ENCODE peak calls at places on chromosomes 11 and 22, in four cellular contexts. B is tibial nerve, H is RWPE2, J is right atrium auricular region. F is an unnamed sample.

GRCh38 chr22:18057568-18058209 is 20.1 kb upstream of the PEX26 start:
- DNase-seq in B (peak; percentile 60), H (peak; percentile 83), J (peak; percentile 95), F (no peak)

GRCh38 chr22:17481424-17481823 is 81.9 kb upstream of the SLC25A18 start:
- DNase-seq in B (no peak), H (no peak), J (no peak), F (peak; percentile 13)

GRCh38 chr11:64121637-64122410 is 44.1 kb downstream of the MACROD1 start:
- DNase-seq in B (no peak), H (no peak), J (no peak), F (peak; percentile 64)

GRCh38 chr11:64472593-64473455 is 113.9 kb downstream of the RPS6KA4 start:
- DNase-seq in B (no peak), H (no peak), J (no peak), F (no peak)

GRCh38 chr11:110856993-110857812 is 145.0 kb upstream of the ARHGAP20 start:
- DNase-seq in B (no peak), H (no peak), J (no peak), F (no peak)

GRCh38 chr11:127564803-127565202 is 564.2 kb upstream of the KIRREL3 start:
- DNase-seq in B (no peak), H (no peak), J (no peak), F (peak; percentile 45)

GRCh38 chr22:32574397-32574796 is 99.8 kb downstream of the FBXO7 start:
- DNase-seq in B (no peak), H (no peak), J (no peak), F (no peak)

GRCh38 chr22:37403267-37403960 is 23.9 kb downstream of the ELFN2 start:
- DNase-seq in B (no peak), H (no peak), J (no peak), F (peak; percentile 64)

GRCh38 chr11:288328-289144 is at the start of gene PGGHG:
- DNase-seq in B (peak; percentile 43), H (peak; percentile 62), J (no peak), F (peak; percentile 79)

GRCh38 chr11:7278314-7278917 is 26.7 kb downstream of the SYT9 start:
- DNase-seq in B (no peak), H (no peak), J (no peak), F (peak; percentile 73)

GRCh38 chr22:19756288-19757128 is 4.1 kb upstream of the TBX1 start:
- DNase-seq in B (no peak), H (no peak), J (no peak), F (peak; percentile 84)

GRCh38 chr11:29707924-29708323 is 308.9 kb downstream of the KCNA4 start:
- DNase-seq in B (no peak), H (no peak), J (no peak), F (no peak)

GRCh38 chr11:33034983-33035382 is 4.4 kb upstream of the TCP11L1 start:
- DNase-seq in B (no peak), H (no peak), J (no peak), F (no peak)

GRCh38 chr22:29369460-29369859 is 18.9 kb downstream of the AP1B1 start:
- DNase-seq in B (peak; percentile 67), H (no peak), J (peak; percentile 89), F (peak; percentile 87)

GRCh38 chr11:20839231-20839630 is 169.8 kb downstream of the NELL1 start:
- DNase-seq in B (no peak), H (no peak), J (no peak), F (no peak)

GRCh38 chr11:123567466-123567865 is 87.0 kb downstream of the SCN3B start:
- DNase-seq in B (no peak), H (peak; percentile 4), J (no peak), F (no peak)

GRCh38 chr11:128238521-128239222 is 348.7 kb downstream of the ETS1 start:
- DNase-seq in B (no peak), H (no peak), J (no peak), F (no peak)

GRCh38 chr11:107696140-107696539 is 15.7 kb downstream of the SLN start:
- DNase-seq in B (no peak), H (no peak), J (no peak), F (no peak)

GRCh38 chr11:9362393-9362863 is 22.0 kb upstream of the IPO7 start:
- DNase-seq in B (no peak), H (no peak), J (no peak), F (peak; percentile 71)

DNA sequence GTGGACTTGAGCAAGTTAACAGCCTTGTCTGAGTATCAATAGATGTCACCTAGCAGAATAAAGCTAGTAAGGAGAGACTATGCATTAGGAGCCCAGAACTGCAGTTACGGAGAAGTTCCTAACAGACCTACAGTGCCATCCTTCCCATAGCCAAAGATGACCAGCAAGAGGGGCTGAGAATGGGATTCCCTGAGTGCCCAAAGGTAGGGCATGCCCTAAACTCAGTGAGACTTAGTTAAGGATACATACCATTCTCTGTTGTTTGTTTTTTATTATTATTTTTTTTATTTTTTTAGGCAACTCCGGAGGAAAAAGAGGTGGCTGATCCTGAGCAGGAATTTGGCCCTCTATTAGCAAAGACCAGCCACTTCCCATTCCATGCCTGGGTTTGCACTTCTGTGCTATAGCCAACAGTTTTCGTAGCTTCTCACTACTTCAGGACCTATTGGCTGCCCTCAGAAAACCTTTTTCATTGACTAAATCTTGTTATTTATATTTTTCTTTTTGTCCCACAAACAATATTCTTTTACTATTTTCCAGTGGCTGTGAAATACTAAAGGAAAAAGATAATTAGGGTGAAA is 33.3 kb upstream of the CCDC34 start:
- DNase-seq in B (no peak), H (no peak), J (no peak), F (no peak)
- H3K4me1 ChIP-seq in B (peaks cover 57% of the 10 kb centered on the region), H (peaks cover 30% of the 10 kb centered on the region), J (peaks cover 61% of the 10 kb centered on the region), F (peaks cover 20% of the 10 kb centered on the region)

GRCh38 chr11:75204012-75204674 is 36.4 kb upstream of the TPBGL start:
- DNase-seq in B (no peak), H (no peak), J (no peak), F (peak; percentile 53)
- H3K27me3 ChIP-seq in B (no peaks in the 10 kb centered on the region), H (no peaks in the 10 kb centered on the region), J (no peaks in the 10 kb centered on the region), F (peaks cover 22% of the 10 kb centered on the region)

GRCh38 chr11:69881467-69882269 is 62.5 kb upstream of the FGF3 start:
- DNase-seq in B (no peak), H (peak; percentile 52), J (no peak), F (peak; percentile 85)
- H3K4me3 ChIP-seq in B (no peak overlapping the region), H (no peak overlapping the region), J (no peak overlapping the region), F (no peak overlapping the region)

DNA sequence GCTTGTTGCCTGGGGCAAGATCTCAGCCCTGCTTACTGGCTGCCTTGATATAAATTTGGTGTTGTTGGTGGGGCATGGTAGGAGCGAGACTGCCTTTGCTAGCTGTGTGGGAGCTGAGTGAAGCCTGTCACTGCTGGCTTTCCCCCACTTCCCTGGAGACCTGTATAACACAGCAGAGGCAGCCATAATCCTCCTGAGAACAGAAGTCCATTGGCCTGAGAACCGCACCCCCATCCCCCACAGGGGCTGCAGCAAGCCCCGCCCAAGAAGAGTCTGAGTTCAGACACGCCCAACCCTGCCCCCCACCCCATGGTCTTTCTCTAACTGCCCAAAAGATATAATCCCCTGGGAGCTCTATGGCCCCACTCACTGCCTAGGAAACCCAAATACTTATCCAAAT is 39.2 kb upstream of the ARHGAP42 start:
- DNase-seq in B (no peak), H (no peak), J (no peak), F (no peak)
- H3K4me1 ChIP-seq in B (no peaks in the 10 kb centered on the region), H (no peaks in the 10 kb centered on the region), J (no peaks in the 10 kb centered on the region), F (no peaks in the 10 kb centered on the region)

F was measured in endodermal cell.